ENCODE peak calls at places on chromosomes 2 and 18, in nine cellular contexts. One of them, this sample, is unnamed.

GRCh38 chr2:17605691-17606090 is 65.2 kb downstream of the VSNL1 start:
- DNase-seq in epithelial cell of esophagus: no peak
- DNase-seq in psoas muscle: no peak
- DNase-seq in kidney epithelial cell: no peak
- DNase-seq in upper lobe of right lung: no peak
- DNase-seq in brain microvascular endothelial cell: no peak
- DNase-seq in A549: no peak
- DNase-seq in MG63: peak; percentile 66
- DNase-seq in CD8-positive, alpha-beta T cell: no peak
- DNase-seq in this sample: no peak

GRCh38 chr2:118667964-118668363 is 179.5 kb downstream of the EN1 start:
- DNase-seq in epithelial cell of esophagus: no peak
- DNase-seq in kidney epithelial cell: no peak
- DNase-seq in A549: no peak
- DNase-seq in upper lobe of right lung: no peak
- DNase-seq in CD8-positive, alpha-beta T cell: no peak
- DNase-seq in brain microvascular endothelial cell: peak; percentile 48
- DNase-seq in psoas muscle: no peak
- DNase-seq in MG63: peak; percentile 71
- DNase-seq in this sample: peak; percentile 58

GRCh38 chr2:67879586-67880290 is 183.1 kb downstream of the C1D start:
- DNase-seq in psoas muscle: no peak
- DNase-seq in kidney epithelial cell: peak; percentile 65
- DNase-seq in epithelial cell of esophagus: peak; percentile 82
- DNase-seq in upper lobe of right lung: no peak
- DNase-seq in MG63: no peak
- DNase-seq in brain microvascular endothelial cell: peak; percentile 57
- DNase-seq in A549: no peak
- DNase-seq in CD8-positive, alpha-beta T cell: no peak
- DNase-seq in this sample: no peak

GRCh38 chr2:20140321-20141055 is 84.4 kb downstream of the SDC1 start:
- DNase-seq in CD8-positive, alpha-beta T cell: no peak
- DNase-seq in epithelial cell of esophagus: no peak
- DNase-seq in psoas muscle: no peak
- DNase-seq in upper lobe of right lung: no peak
- DNase-seq in brain microvascular endothelial cell: no peak
- DNase-seq in MG63: no peak
- DNase-seq in A549: no peak
- DNase-seq in kidney epithelial cell: no peak
- DNase-seq in this sample: no peak

GRCh38 chr2:62287895-62288589 is 92.1 kb downstream of the B3GNT2 start:
- DNase-seq in A549: no peak
- DNase-seq in kidney epithelial cell: peak; percentile 71
- DNase-seq in brain microvascular endothelial cell: peak; percentile 53
- DNase-seq in psoas muscle: peak; percentile 69
- DNase-seq in CD8-positive, alpha-beta T cell: peak; percentile 66
- DNase-seq in upper lobe of right lung: peak; percentile 87
- DNase-seq in MG63: peak; percentile 77
- DNase-seq in epithelial cell of esophagus: peak; percentile 92
- DNase-seq in this sample: peak; percentile 41

GRCh38 chr2:85255456-85255812 is 72.4 kb downstream of the TGOLN2 start:
- DNase-seq in CD8-positive, alpha-beta T cell: no peak
- DNase-seq in brain microvascular endothelial cell: no peak
- DNase-seq in upper lobe of right lung: no peak
- DNase-seq in MG63: no peak
- DNase-seq in kidney epithelial cell: no peak
- DNase-seq in psoas muscle: no peak
- DNase-seq in epithelial cell of esophagus: no peak
- DNase-seq in A549: no peak
- DNase-seq in this sample: no peak

GRCh38 chr2:163155279-163155883 is 316.8 kb upstream of the KCNH7 start:
- DNase-seq in CD8-positive, alpha-beta T cell: no peak
- DNase-seq in upper lobe of right lung: no peak
- DNase-seq in psoas muscle: no peak
- DNase-seq in epithelial cell of esophagus: peak; percentile 56
- DNase-seq in MG63: no peak
- DNase-seq in brain microvascular endothelial cell: no peak
- DNase-seq in A549: peak; percentile 21
- DNase-seq in kidney epithelial cell: peak; percentile 2
- DNase-seq in this sample: no peak

GRCh38 chr2:196165016-196165415 is 6.4 kb downstream of the STK17B start:
- DNase-seq in kidney epithelial cell: no peak
- DNase-seq in epithelial cell of esophagus: no peak
- DNase-seq in psoas muscle: no peak
- DNase-seq in CD8-positive, alpha-beta T cell: no peak
- DNase-seq in upper lobe of right lung: no peak
- DNase-seq in MG63: no peak
- DNase-seq in A549: no peak
- DNase-seq in brain microvascular endothelial cell: no peak
- DNase-seq in this sample: no peak

GRCh38 chr2:54977149-54977548 is 73.1 kb downstream of the RTN4 start:
- DNase-seq in epithelial cell of esophagus: no peak
- DNase-seq in brain microvascular endothelial cell: no peak
- DNase-seq in MG63: no peak
- DNase-seq in CD8-positive, alpha-beta T cell: no peak
- DNase-seq in kidney epithelial cell: no peak
- DNase-seq in A549: no peak
- DNase-seq in psoas muscle: no peak
- DNase-seq in upper lobe of right lung: no peak
- DNase-seq in this sample: no peak

GRCh38 chr2:170524828-170525565 is 190.1 kb upstream of the SP5 start:
- DNase-seq in MG63: no peak
- DNase-seq in upper lobe of right lung: no peak
- DNase-seq in brain microvascular endothelial cell: peak; percentile 7
- DNase-seq in CD8-positive, alpha-beta T cell: no peak
- DNase-seq in kidney epithelial cell: no peak
- DNase-seq in A549: no peak
- DNase-seq in psoas muscle: no peak
- DNase-seq in epithelial cell of esophagus: no peak
- DNase-seq in this sample: no peak

GRCh38 chr18:55446996-55447671 is 140.9 kb downstream of the TCF4 start:
- DNase-seq in upper lobe of right lung: no peak
- DNase-seq in A549: no peak
- DNase-seq in MG63: no peak
- DNase-seq in psoas muscle: no peak
- DNase-seq in brain microvascular endothelial cell: no peak
- DNase-seq in epithelial cell of esophagus: no peak
- DNase-seq in CD8-positive, alpha-beta T cell: no peak
- DNase-seq in kidney epithelial cell: no peak
- DNase-seq in this sample: no peak

GRCh38 chr2:221002101-221002500 is 570.0 kb downstream of the EPHA4 start:
- DNase-seq in CD8-positive, alpha-beta T cell: no peak
- DNase-seq in epithelial cell of esophagus: no peak
- DNase-seq in MG63: no peak
- DNase-seq in brain microvascular endothelial cell: no peak
- DNase-seq in A549: no peak
- DNase-seq in upper lobe of right lung: no peak
- DNase-seq in kidney epithelial cell: no peak
- DNase-seq in psoas muscle: no peak
- DNase-seq in this sample: no peak

GRCh38 chr2:42980764-42981416 is 188.5 kb upstream of the HAAO start:
- DNase-seq in kidney epithelial cell: no peak
- DNase-seq in epithelial cell of esophagus: no peak
- DNase-seq in upper lobe of right lung: peak; percentile 26
- DNase-seq in CD8-positive, alpha-beta T cell: no peak
- DNase-seq in A549: no peak
- DNase-seq in brain microvascular endothelial cell: no peak
- DNase-seq in psoas muscle: no peak
- DNase-seq in MG63: no peak
- DNase-seq in this sample: no peak

GRCh38 chr2:152349416-152349815 is 14.4 kb downstream of the FMNL2 start:
- DNase-seq in kidney epithelial cell: no peak
- DNase-seq in brain microvascular endothelial cell: no peak
- DNase-seq in A549: no peak
- DNase-seq in CD8-positive, alpha-beta T cell: no peak
- DNase-seq in upper lobe of right lung: no peak
- DNase-seq in epithelial cell of esophagus: no peak
- DNase-seq in MG63: no peak
- DNase-seq in psoas muscle: no peak
- DNase-seq in this sample: no peak

DNA sequence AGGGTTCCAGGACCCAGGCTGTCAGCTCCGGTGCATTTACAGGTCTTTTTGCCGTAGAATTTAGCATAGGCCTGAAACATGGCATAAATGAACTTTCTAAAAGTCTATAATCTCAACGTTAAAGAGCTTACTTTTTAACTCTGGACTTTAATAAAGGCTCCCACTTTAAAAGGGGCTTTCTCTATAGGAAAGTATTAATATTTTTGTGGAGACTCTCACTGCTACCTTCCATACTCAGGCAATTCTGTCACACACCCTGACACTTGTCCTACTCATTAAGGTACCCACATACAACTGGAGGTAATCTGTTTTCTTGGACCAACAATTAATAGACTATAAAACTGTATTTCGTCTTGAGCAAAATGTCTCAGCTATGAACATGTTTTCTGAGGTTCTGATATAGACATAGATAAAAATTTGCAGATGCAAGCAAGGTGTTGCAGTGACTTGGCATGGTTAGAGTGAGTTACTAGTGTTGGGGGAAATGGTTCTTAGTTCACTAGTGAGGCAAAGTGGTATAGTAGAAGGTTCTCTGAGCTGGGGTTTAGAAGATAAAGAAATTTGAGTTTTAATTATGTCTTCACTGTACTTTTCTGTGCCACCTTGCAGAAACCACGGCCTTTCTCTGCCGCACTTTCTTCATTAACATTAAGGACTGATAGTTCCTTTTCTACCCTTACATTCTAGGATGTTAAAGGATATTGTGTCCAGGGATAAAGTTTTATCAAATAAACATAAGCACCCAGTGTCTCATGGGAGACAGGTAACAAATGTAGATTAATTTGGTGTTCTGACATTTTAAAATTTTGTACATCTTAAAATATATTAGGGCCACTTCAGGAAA is 10.8 kb upstream of the NR4A2 start:
- DNase-seq in CD8-positive, alpha-beta T cell: no peak
- DNase-seq in brain microvascular endothelial cell: no peak
- DNase-seq in psoas muscle: no peak
- DNase-seq in upper lobe of right lung: no peak
- DNase-seq in MG63: no peak
- DNase-seq in A549: no peak
- DNase-seq in kidney epithelial cell: no peak
- DNase-seq in epithelial cell of esophagus: no peak
- DNase-seq in this sample: no peak
- H3K4me3 ChIP-seq in CD8-positive, alpha-beta T cell: peak overlapping the region; percentile 69
- H3K4me3 ChIP-seq in brain microvascular endothelial cell: peak overlapping the region; percentile 68
- H3K4me3 ChIP-seq in psoas muscle: peak overlapping the region; percentile 89
- H3K4me3 ChIP-seq in upper lobe of right lung: peak overlapping the region; percentile 86
- H3K4me3 ChIP-seq in MG63: peak overlapping the region; percentile 64
- H3K4me3 ChIP-seq in A549: peak overlapping the region; percentile 93
- H3K4me3 ChIP-seq in kidney epithelial cell: peak overlapping the region; percentile 98
- H3K4me3 ChIP-seq in epithelial cell of esophagus: peak overlapping the region; percentile 54
- H3K4me3 ChIP-seq in this sample: peak overlapping the region; percentile 85

GRCh38 chr2:47518497-47519146 is 115.7 kb downstream of the MSH2 start:
- DNase-seq in A549: no peak
- DNase-seq in CD8-positive, alpha-beta T cell: no peak
- DNase-seq in brain microvascular endothelial cell: no peak
- DNase-seq in epithelial cell of esophagus: no peak
- DNase-seq in upper lobe of right lung: no peak
- DNase-seq in kidney epithelial cell: no peak
- DNase-seq in MG63: no peak
- DNase-seq in psoas muscle: no peak
- DNase-seq in this sample: no peak
- H3K4me3 ChIP-seq in A549: no peak overlapping the region
- H3K4me3 ChIP-seq in CD8-positive, alpha-beta T cell: no peak overlapping the region
- H3K4me3 ChIP-seq in brain microvascular endothelial cell: no peak overlapping the region
- H3K4me3 ChIP-seq in epithelial cell of esophagus: no peak overlapping the region
- H3K4me3 ChIP-seq in upper lobe of right lung: no peak overlapping the region
- H3K4me3 ChIP-seq in kidney epithelial cell: no peak overlapping the region
- H3K4me3 ChIP-seq in MG63: no peak overlapping the region
- H3K4me3 ChIP-seq in psoas muscle: no peak overlapping the region
- H3K4me3 ChIP-seq in this sample: no peak overlapping the region

DNA sequence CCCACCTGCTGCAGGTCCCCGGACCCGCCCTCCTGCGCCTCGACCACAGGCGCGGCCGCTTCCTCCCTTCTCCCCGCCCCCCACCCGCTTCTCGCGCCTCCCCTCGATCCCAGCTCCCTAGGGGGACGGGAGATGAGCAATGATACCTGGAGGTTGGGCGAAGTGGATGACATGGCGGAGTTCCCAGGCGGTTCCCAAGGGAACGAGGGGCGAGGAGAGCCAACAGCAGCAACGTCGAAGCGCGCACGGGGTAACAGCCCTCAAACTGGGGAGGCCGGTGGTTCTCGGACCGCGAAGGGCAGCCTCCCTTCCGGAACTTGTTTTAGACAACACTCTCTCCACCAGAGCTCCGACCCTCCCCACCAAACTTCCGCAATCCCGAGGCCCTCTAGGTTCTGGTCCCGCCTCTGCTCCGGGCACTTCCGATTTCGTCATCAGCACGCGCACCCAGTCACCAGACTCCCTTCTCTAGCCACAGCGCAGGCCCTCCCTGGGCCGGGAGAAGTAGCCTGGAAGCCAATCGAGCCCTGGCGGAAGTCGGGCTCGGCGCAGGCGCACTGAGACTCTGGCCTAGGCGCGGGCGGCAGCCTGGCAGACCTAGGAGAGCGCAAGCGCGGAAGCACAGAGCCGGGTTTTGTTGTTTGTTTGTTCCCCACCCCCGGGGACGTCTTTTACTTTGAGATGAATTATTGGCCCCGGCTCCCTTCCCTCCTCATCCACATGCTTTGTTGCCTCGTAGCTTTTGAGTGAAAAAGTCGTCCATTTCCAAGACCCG is at the start of gene VPS4B:
- DNase-seq in A549: peak; percentile 81
- DNase-seq in psoas muscle: peak; percentile 100
- DNase-seq in kidney epithelial cell: peak; percentile 97
- DNase-seq in epithelial cell of esophagus: peak; percentile 100
- DNase-seq in CD8-positive, alpha-beta T cell: peak; percentile 99
- DNase-seq in upper lobe of right lung: peak; percentile 100
- DNase-seq in MG63: peak; percentile 99
- DNase-seq in brain microvascular endothelial cell: peak; percentile 99
- DNase-seq in this sample: peak; percentile 99
- H3K4me3 ChIP-seq in A549: peak within 1 kb of the TSS; percentile 78
- H3K4me3 ChIP-seq in psoas muscle: peak within 1 kb of the TSS; percentile 98
- H3K4me3 ChIP-seq in kidney epithelial cell: peak within 1 kb of the TSS; percentile 73
- H3K4me3 ChIP-seq in epithelial cell of esophagus: peak within 1 kb of the TSS; percentile 98
- H3K4me3 ChIP-seq in CD8-positive, alpha-beta T cell: peak within 1 kb of the TSS; percentile 87
- H3K4me3 ChIP-seq in upper lobe of right lung: peak within 1 kb of the TSS; percentile 88
- H3K4me3 ChIP-seq in MG63: peak within 1 kb of the TSS; percentile 90
- H3K4me3 ChIP-seq in brain microvascular endothelial cell: peak within 1 kb of the TSS; percentile 94
- H3K4me3 ChIP-seq in this sample: peak within 1 kb of the TSS; percentile 98

DNA sequence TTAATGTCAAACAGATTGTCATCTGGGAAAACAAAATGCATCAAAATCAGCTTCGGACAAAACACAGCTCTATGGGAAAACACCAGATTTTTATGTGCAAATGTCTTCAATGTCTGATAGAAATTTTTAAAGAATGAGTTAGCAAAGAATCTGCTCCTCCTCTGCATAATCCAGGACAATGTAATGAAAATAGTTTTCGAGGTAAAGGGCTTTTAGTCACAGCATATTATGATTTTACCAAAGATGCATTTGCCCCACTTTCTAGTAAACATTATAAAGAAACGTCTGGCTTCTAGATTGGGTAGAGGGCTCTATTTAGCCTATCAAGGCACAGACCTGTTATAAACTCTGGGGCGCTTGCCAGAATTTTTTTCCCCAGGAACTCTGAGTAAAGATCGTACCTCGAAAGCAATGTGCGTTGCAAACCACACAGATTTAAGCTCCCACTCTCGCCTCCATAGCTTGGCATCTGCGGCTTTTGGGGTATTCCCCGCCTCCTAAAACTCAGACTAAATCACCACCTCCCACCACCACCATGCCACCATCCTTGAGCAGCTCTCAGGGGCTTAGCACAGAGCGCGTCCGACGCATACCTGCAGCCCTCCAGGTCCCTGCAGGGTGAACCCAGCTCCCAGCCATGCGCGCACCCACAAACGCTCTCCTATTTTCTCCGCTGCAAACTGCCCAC is 926 bp downstream of the ACVR1C start:
- DNase-seq in kidney epithelial cell: no peak
- DNase-seq in psoas muscle: no peak
- DNase-seq in brain microvascular endothelial cell: peak; percentile 2
- DNase-seq in A549: no peak
- DNase-seq in epithelial cell of esophagus: peak; percentile 24
- DNase-seq in MG63: no peak
- DNase-seq in CD8-positive, alpha-beta T cell: peak; percentile 43
- DNase-seq in upper lobe of right lung: no peak
- DNase-seq in this sample: no peak
- H3K4me3 ChIP-seq in kidney epithelial cell: peak overlapping the region; percentile 51
- H3K4me3 ChIP-seq in psoas muscle: peak overlapping the region; percentile 77
- H3K4me3 ChIP-seq in brain microvascular endothelial cell: peak overlapping the region; percentile 60
- H3K4me3 ChIP-seq in A549: peak overlapping the region; percentile 79
- H3K4me3 ChIP-seq in epithelial cell of esophagus: peak overlapping the region; percentile 37
- H3K4me3 ChIP-seq in MG63: no peak overlapping the region
- H3K4me3 ChIP-seq in CD8-positive, alpha-beta T cell: peak overlapping the region; percentile 81
- H3K4me3 ChIP-seq in upper lobe of right lung: peak overlapping the region; percentile 56
- H3K4me3 ChIP-seq in this sample: peak overlapping the region; percentile 58